ENCODE peak calls at places on chromosomes 12 and 14, in six cellular contexts. Q is NCI-H1436, X is BE2C, J is pulmonary artery endothelial cell, H is NT2/D1, W is posterior cingulate gyrus. E is an unnamed sample.

GRCh38 chr12:47882796-47883546 is 21.8 kb downstream of the VDR start:
- DNase-seq in Q (peak), X (peak), J (no peak), H (no peak), W (peak), E (peak)

GRCh38 chr12:12365931-12366431 is 9.1 kb downstream of the BORCS5 start:
- DNase-seq in Q (no peak), X (peak), J (no peak), H (no peak), W (no peak), E (peak)

GRCh38 chr12:120909633-120910318 is 5.6 kb upstream of the SPPL3 start:
- DNase-seq in Q (no peak), X (no peak), J (no peak), H (no peak), W (no peak), E (no peak)

GRCh38 chr14:80996049-80996901 is 40.9 kb downstream of the TSHR start:
- DNase-seq in Q (no peak), X (peak), J (peak), H (no peak), W (peak), E (peak)

GRCh38 chr12:30021046-30021833 is 237.5 kb upstream of the TMTC1 start:
- DNase-seq in Q (no peak), X (no peak), J (no peak), H (no peak), W (no peak), E (no peak)

GRCh38 chr12:131800594-131801135 is 27.5 kb upstream of the MMP17 start:
- DNase-seq in Q (no peak), X (no peak), J (no peak), H (no peak), W (no peak), E (no peak)

GRCh38 chr14:99052467-99052866 is 219.5 kb downstream of the BCL11B start:
- DNase-seq in Q (no peak), X (no peak), J (no peak), H (no peak), W (no peak), E (no peak)

GRCh38 chr12:76236640-76237039 is 111.6 kb downstream of the BBS10 start:
- DNase-seq in Q (no peak), X (no peak), J (peak), H (no peak), W (no peak), E (no peak)

GRCh38 chr12:67853204-67853603 is 136.0 kb upstream of the IFNG-AS1 start:
- DNase-seq in Q (no peak), X (no peak), J (no peak), H (no peak), W (no peak), E (no peak)

GRCh38 chr14:105701456-105702274 is 175.3 kb downstream of the TMEM121 start:
- DNase-seq in Q (no peak), X (no peak), J (no peak), H (no peak), W (no peak), E (no peak)

GRCh38 chr14:82422186-82422585 is 888.5 kb upstream of the SEL1L start:
- DNase-seq in Q (peak), X (no peak), J (no peak), H (no peak), W (no peak), E (no peak)

GRCh38 chr12:79400481-79400880 is 290.3 kb downstream of the PAWR start:
- DNase-seq in Q (no peak), X (no peak), J (no peak), H (no peak), W (no peak), E (no peak)

GRCh38 chr12:69880566-69880965 is 55.5 kb downstream of the MYRFL start:
- DNase-seq in Q (no peak), X (no peak), J (no peak), H (peak), W (no peak), E (no peak)

GRCh38 chr14:56131004-56131864 is 13.0 kb downstream of the PELI2 start:
- DNase-seq in Q (no peak), X (peak), J (no peak), H (no peak), W (no peak), E (no peak)

GRCh38 chr12:66861157-66861750 is 182.4 kb upstream of the GRIP1 start:
- DNase-seq in Q (peak), X (peak), J (no peak), H (peak), W (peak), E (peak)

GRCh38 chr12:27434673-27435565 is 11.6 kb upstream of the SMCO2 start:
- DNase-seq in Q (no peak), X (peak), J (no peak), H (no peak), W (no peak), E (peak)

E was measured in SK-N-SH.